ENCODE peak calls at places on chromosomes 12 and 14, in ten cellular contexts. P is HFF-Myc, E is kidney, J is mucosa of gallbladder, F is T-cell, T is T-helper 1 cell, B is substantia nigra, O is iPS-NIHi11, W is neuronal stem cell, V is progenitor cell of endocrine pancreas. Q is an unnamed sample.
A peak's percentile ranks its signal among the peaks of the same experiment; 100 is the strongest.

GRCh38 chr12:30440826-30441602 is 254.7 kb downstream of the IPO8 start:
- DNase-seq in P (no peak), E (no peak), J (no peak), F (no peak), T (no peak), B (no peak), O (peak; percentile 66), W (peak; percentile 12), V (no peak), Q (no peak)

GRCh38 chr12:124294686-124295315 is at the start of gene RFLNA:
- DNase-seq in P (no peak), E (no peak), J (no peak), F (no peak), T (no peak), B (no peak), O (peak; percentile 79), W (peak; percentile 31), V (peak; percentile 31), Q (no peak)

GRCh38 chr14:55516776-55517175 is 63.2 kb upstream of the KTN1 start:
- DNase-seq in P (no peak), E (no peak), J (no peak), F (no peak), T (no peak), B (no peak), O (no peak), W (no peak), V (no peak), Q (no peak)

GRCh38 chr12:22971247-22971646 is 346.3 kb downstream of the ETNK1 start:
- DNase-seq in P (no peak), E (no peak), J (no peak), F (no peak), T (no peak), B (no peak), O (no peak), W (no peak), V (no peak), Q (no peak)

GRCh38 chr12:94874986-94875312 is 128.5 kb downstream of the NDUFA12 start:
- DNase-seq in P (no peak), E (no peak), J (no peak), F (no peak), T (no peak), B (no peak), O (no peak), W (no peak), V (no peak), Q (no peak)

GRCh38 chr12:126051611-126052107 is 986.4 kb downstream of the AACS start:
- DNase-seq in P (no peak), E (no peak), J (peak; percentile 66), F (no peak), T (no peak), B (no peak), O (no peak), W (no peak), V (no peak), Q (no peak)

GRCh38 chr12:50041962-50042361 is 15.4 kb upstream of the ASIC1 start:
- DNase-seq in P (no peak), E (no peak), J (no peak), F (no peak), T (no peak), B (no peak), O (no peak), W (no peak), V (no peak), Q (no peak)

GRCh38 chr12:51377099-51377984 is 13.9 kb downstream of the GALNT6 start:
- DNase-seq in P (no peak), E (peak; percentile 48), J (no peak), F (no peak), T (no peak), B (no peak), O (no peak), W (no peak), V (no peak), Q (no peak)

GRCh38 chr12:41962171-41962572 is 182.5 kb downstream of the GXYLT1 start:
- DNase-seq in P (no peak), E (peak; percentile 69), J (no peak), F (no peak), T (no peak), B (peak; percentile 36), O (no peak), W (no peak), V (no peak), Q (peak; percentile 57)

GRCh38 chr12:1920436-1920835 is 2.0 kb upstream of the CACNA2D4 start:
- DNase-seq in P (no peak), E (no peak), J (no peak), F (no peak), T (no peak), B (no peak), O (no peak), W (no peak), V (no peak), Q (no peak)

GRCh38 chr14:90518941-90519256 is 122.1 kb downstream of the CALM1 start:
- DNase-seq in P (no peak), E (no peak), J (no peak), F (peak; percentile 26), T (no peak), B (no peak), O (peak; percentile 76), W (no peak), V (no peak), Q (no peak)

GRCh38 chr12:104138747-104139186 is 757 bp upstream of the NFYB start:
- DNase-seq in P (no peak), E (no peak), J (no peak), F (no peak), T (no peak), B (peak; percentile 49), O (peak; percentile 26), W (peak; percentile 15), V (no peak), Q (no peak)

GRCh38 chr14:68958553-68958952 is 20.5 kb downstream of the ACTN1 start:
- DNase-seq in P (no peak), E (peak; percentile 75), J (no peak), F (no peak), T (no peak), B (no peak), O (no peak), W (no peak), V (no peak), Q (no peak)

GRCh38 chr14:42504433-42504832 is 897.8 kb downstream of the LRFN5 start:
- DNase-seq in P (no peak), E (no peak), J (no peak), F (no peak), T (no peak), B (no peak), O (no peak), W (no peak), V (no peak), Q (no peak)

GRCh38 chr14:69606258-69606657 is 5.1 kb upstream of the SUSD6 start:
- DNase-seq in P (no peak), E (no peak), J (no peak), F (no peak), T (no peak), B (no peak), O (no peak), W (peak; percentile 50), V (peak; percentile 14), Q (no peak)

GRCh38 chr14:88195676-88196075 is 127.4 kb downstream of the KCNK10 start:
- DNase-seq in P (no peak), E (no peak), J (no peak), F (no peak), T (no peak), B (no peak), O (no peak), W (peak; percentile 35), V (no peak), Q (peak; percentile 30)

GRCh38 chr12:78562358-78563205 is 302.0 kb upstream of the SYT1 start:
- DNase-seq in P (peak; percentile 2), E (no peak), J (no peak), F (no peak), T (no peak), B (no peak), O (peak; percentile 5), W (no peak), V (no peak), Q (no peak)

GRCh38 chr12:104866286-104866685 is 91.8 kb downstream of the SLC41A2 start:
- DNase-seq in P (no peak), E (no peak), J (no peak), F (no peak), T (no peak), B (no peak), O (no peak), W (no peak), V (no peak), Q (no peak)

GRCh38 chr14:79836577-79836976 is 374.7 kb downstream of the DIO2 start:
- DNase-seq in P (no peak), E (no peak), J (no peak), F (no peak), T (no peak), B (no peak), O (no peak), W (no peak), V (no peak), Q (no peak)